ENCODE peak calls at places on chromosomes 4 and X, in five cellular contexts. Y is K562, U is HepG2, K is GM12878, B is A549. N is an unnamed sample.

GRCh38 chrX:44267116-44267515 is 76.4 kb downstream of the EFHC2 start:
- ATAC-seq in B (no peak), K (no peak), U (no peak), Y (no peak), N (no peak)

GRCh38 chr4:143396695-143397094 is 60.0 kb downstream of the GAB1 start:
- ATAC-seq in Y (peak; percentile 86), B (no peak), U (peak; percentile 71), K (no peak), N (no peak)

GRCh38 chr4:81052119-81053068 is 21.9 kb downstream of the BMP3 start:
- ATAC-seq in U (peak; percentile 96), B (peak; percentile 86), K (peak; percentile 99), Y (peak; percentile 90), N (peak; percentile 64)

GRCh38 chrX:123340691-123341090 is 156.6 kb downstream of the GRIA3 start:
- ATAC-seq in K (peak; percentile 70), U (no peak), B (peak; percentile 80), Y (no peak), N (no peak)

GRCh38 chrX:130552444-130553073 is 150.8 kb downstream of the RBMX2 start:
- ATAC-seq in U (no peak), B (no peak), K (peak; percentile 57), Y (no peak), N (no peak)

GRCh38 chrX:22627576-22627975 is 354.9 kb downstream of the CBLL2 start:
- ATAC-seq in U (no peak), Y (no peak), K (no peak), B (no peak), N (no peak)

GRCh38 chr4:185359767-185360446 is 35.8 kb downstream of the LRP2BP start:
- ATAC-seq in K (no peak), U (no peak), Y (peak; percentile 73), B (no peak), N (no peak)

GRCh38 chr4:120915311-120915710 is 7.2 kb downstream of the PRDM5 start:
- ATAC-seq in K (no peak), B (no peak), U (no peak), Y (no peak), N (no peak)

GRCh38 chrX:153592966-153593688 is 5.8 kb downstream of the CCNQ start:
- ATAC-seq in Y (no peak), B (no peak), U (no peak), K (no peak), N (no peak)

GRCh38 chr4:33954759-33955158 is 2289.6 kb downstream of the ARAP2 start:
- ATAC-seq in B (no peak), K (no peak), Y (no peak), U (no peak), N (peak; percentile 22)

GRCh38 chrX:2388669-2389068 is 112.1 kb downstream of the DHRSX start:
- ATAC-seq in U (no peak), B (no peak), K (no peak), Y (peak; percentile 33), N (no peak)

GRCh38 chrX:108736509-108737479 is at the start of gene IRS4:
- ATAC-seq in K (no peak), B (peak; percentile 64), U (peak; percentile 92), Y (no peak), N (peak; percentile 65)

GRCh38 chrX:153438522-153438921 is 7.3 kb downstream of the TREX2 start:
- ATAC-seq in B (peak; percentile 72), U (peak; percentile 75), Y (peak; percentile 78), K (no peak), N (no peak)

GRCh38 chr4:121221608-121222007 is 57.5 kb upstream of the TNIP3 start:
- ATAC-seq in K (no peak), B (no peak), U (no peak), Y (no peak), N (no peak)

GRCh38 chr4:74374561-74375327 is 9.8 kb downstream of the EREG start:
- ATAC-seq in B (peak; percentile 99), K (no peak), U (no peak), Y (no peak), N (no peak)

GRCh38 chrX:23756165-23756564 is 13.1 kb upstream of the ACOT9 start:
- ATAC-seq in U (no peak), K (peak; percentile 93), Y (peak; percentile 83), B (no peak), N (no peak)

GRCh38 chr4:105282489-105282888 is 135.8 kb downstream of the TET2 start:
- ATAC-seq in Y (no peak), U (no peak), K (no peak), B (no peak), N (no peak)

GRCh38 chr4:72569719-72570235 is 756 bp upstream of the ADAMTS3 start:
- ATAC-seq in B (no peak), K (no peak), U (no peak), Y (peak; percentile 18), N (no peak)

GRCh38 chrX:38628587-38628986 is 67.2 kb downstream of the TSPAN7 start:
- ATAC-seq in K (no peak), B (no peak), Y (no peak), U (no peak), N (no peak)

GRCh38 chr4:120730777-120731320 is 191.7 kb downstream of the PRDM5 start:
- ATAC-seq in Y (no peak), B (no peak), K (no peak), U (no peak), N (no peak)

DNA sequence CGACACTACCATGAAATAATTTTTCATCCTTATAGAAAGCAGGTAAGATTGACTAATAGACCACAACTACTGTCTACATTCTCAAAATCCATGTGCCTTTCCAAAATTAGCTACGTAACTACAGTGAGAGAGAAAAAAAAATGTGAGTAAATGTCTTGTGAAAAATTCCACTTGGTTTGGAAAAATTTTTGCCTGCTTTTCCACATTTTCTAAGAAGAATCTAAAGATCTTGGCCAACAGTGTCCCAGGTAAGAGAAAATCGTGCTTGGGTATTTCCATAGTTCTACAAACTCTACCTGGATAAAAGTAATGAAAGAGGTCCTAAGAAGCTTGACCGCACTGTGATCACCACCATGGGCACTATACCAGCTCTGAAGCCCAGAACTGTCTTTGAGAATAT is 1.4 kb upstream of the CLCN3 start:
- ATAC-seq in Y (no peak), U (no peak), K (no peak), B (no peak), N (no peak)
- H3K27ac ChIP-seq in Y (peak overlapping the region; percentile 98), U (peak overlapping the region; percentile 86), K (peak overlapping the region; percentile 99), B (no peak overlapping the region), N (no peak overlapping the region)

DNA sequence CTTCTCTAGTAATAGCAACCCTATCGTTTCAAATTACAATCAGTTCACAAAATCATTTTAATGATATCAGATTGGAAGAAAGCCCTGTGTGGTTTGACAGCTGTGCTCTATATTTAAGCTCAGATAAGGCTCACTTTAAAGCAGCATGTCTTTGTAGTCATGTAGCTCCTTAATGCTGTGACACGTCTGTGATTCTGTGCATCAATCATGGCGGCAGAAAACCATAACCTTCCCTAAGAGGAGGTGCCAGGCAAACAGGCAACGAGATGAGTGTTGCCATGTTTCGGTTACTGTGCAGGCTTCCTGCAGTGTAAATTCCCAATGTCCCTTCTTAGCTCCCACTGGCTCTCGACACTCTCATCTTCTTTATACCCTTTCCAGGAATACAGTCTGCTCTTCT is 212.7 kb downstream of the GRID2 start:
- ATAC-seq in Y (no peak), U (no peak), K (no peak), B (no peak), N (no peak)
- TF ChIP-seq EP300 in Y (no peak), U (no peak), K (no peak), B (no peak), N (no peak)

DNA sequence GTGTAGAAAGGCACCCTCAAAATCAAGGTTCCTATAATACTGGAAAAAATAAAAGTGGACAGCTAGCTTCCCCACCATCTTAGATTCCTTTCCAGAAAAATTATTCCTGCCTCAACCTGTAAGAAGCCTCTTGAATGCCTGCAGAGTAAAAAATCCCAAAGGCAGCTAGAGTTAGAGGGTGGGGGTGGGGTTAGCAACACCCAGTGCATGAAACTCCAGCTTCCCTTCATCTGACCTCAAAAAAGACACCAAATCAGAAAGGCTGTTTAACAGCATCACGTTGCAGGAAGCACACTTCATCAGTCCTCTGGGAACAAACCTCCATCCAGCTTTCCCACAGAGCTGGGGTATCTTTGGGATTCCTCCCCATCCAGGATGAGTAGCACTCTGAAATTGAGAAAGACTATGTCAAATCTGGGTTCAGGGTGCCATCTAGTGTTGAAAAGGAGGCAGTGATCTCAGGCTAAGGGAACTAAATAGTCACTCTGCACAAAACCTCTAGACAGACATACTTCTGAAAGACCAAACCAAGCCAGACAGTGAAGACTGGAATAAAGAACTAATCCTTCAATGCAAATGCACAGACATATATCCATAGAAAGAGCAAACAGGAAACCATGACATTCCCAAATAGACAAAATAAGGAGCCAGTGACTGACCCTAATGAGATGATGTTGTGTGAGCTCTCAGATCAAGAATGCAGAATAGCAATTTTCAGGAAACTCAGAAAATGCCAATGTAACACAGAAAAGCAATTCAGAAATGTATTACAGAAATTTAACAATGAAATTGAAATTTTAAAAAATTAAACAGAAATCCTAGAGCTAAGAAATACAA is 97.9 kb downstream of the ARHGEF9 start:
- ATAC-seq in K (peak; percentile 92), U (peak; percentile 73), Y (peak; percentile 67), B (peak; percentile 80), N (no peak)
- H3K27ac ChIP-seq in K (no peak overlapping the region), U (no peak overlapping the region), Y (no peak overlapping the region), B (no peak overlapping the region), N (no peak overlapping the region)

GRCh38 chrX:40240844-40241243 is 143.1 kb upstream of the BCOR start:
- ATAC-seq in U (no peak), Y (peak; percentile 65), B (no peak), K (no peak), N (no peak)
- TF ChIP-seq EP300 in U (no peak), Y (peak; percentile 12), B (no peak), K (no peak), N (no peak)

N was measured in gastroesophageal sphincter.